ENCODE peak calls at places on chromosomes 3 and 15, in six cellular contexts. U, I, Y, A, R and Q are unnamed samples.

GRCh38 chr3:13031621-13032020 is 41.6 kb downstream of the IQSEC1 start:
- DNase-seq in U (no peak), I (no peak), Y (no peak), A (no peak), R (no peak), Q (peak; percentile 0)

GRCh38 chr15:73683624-73684536 is at the start of gene CD276:
- DNase-seq in U (peak; percentile 90), I (peak; percentile 66), Y (peak; percentile 86), A (peak; percentile 60), R (peak; percentile 77), Q (peak; percentile 87)

GRCh38 chr3:128969993-128970740 is 23.7 kb downstream of the CFAP92 start:
- DNase-seq in U (peak; percentile 55), I (no peak), Y (peak; percentile 30), A (peak; percentile 14), R (peak; percentile 13), Q (no peak)

GRCh38 chr3:1616715-1617114 is 482.0 kb upstream of the CNTN4 start:
- DNase-seq in U (no peak), I (no peak), Y (no peak), A (no peak), R (no peak), Q (no peak)

GRCh38 chr15:27066446-27066845 is 95.5 kb downstream of the GABRG3 start:
- DNase-seq in U (no peak), I (no peak), Y (no peak), A (no peak), R (no peak), Q (no peak)

GRCh38 chr15:79969175-79969574 is 1.8 kb downstream of the BCL2A1 start:
- DNase-seq in U (no peak), I (no peak), Y (no peak), A (no peak), R (no peak), Q (no peak)

GRCh38 chr3:12822725-12823373 is 18.5 kb downstream of the RPL32 start:
- DNase-seq in U (no peak), I (no peak), Y (no peak), A (no peak), R (no peak), Q (no peak)

GRCh38 chr3:5542472-5542871 is 355.0 kb downstream of the EDEM1 start:
- DNase-seq in U (no peak), I (no peak), Y (no peak), A (no peak), R (no peak), Q (no peak)